ENCODE peak calls at places on chromosomes 2 and 18, in nine cellular contexts. V is CD4-positive, alpha-beta T cell; C is activated CD4-positive, alpha-beta memory T cell treated with anti-CD3 and anti-CD28 coated beads for 36 hours; X is GOT3; A is ovary; M is Caki2; N is NCI-H2081; B is activated CD4-positive, CD25-positive, alpha-beta regulatory T cell; K is activated CD4-positive, alpha-beta T cell treated with anti-CD3 and anti-CD28 coated beads for 48 hours. R is an unnamed sample.

GRCh38 chr2:44748-45341 is 1.5 kb downstream of the FAM110C start:
- DNase-seq in C (no peak), K (no peak), M (peak; percentile 19), X (no peak), B (no peak), A (no peak), N (no peak), V (no peak), R (peak; percentile 85)

GRCh38 chr18:57846258-57846657 is 43.1 kb upstream of the ATP8B1 start:
- DNase-seq in A (no peak), C (no peak), V (no peak), X (no peak), K (no peak), M (peak; percentile 55), B (no peak), N (no peak), R (peak; percentile 29)

GRCh38 chr2:98556634-98557033 is 51.7 kb downstream of the COA5 start:
- DNase-seq in C (no peak), B (no peak), K (no peak), X (no peak), M (no peak), V (no peak), N (no peak), A (no peak), R (no peak)

GRCh38 chr2:12120281-12121150 is 374.1 kb downstream of the LPIN1 start:
- DNase-seq in C (no peak), B (no peak), X (peak; percentile 60), K (no peak), V (no peak), N (no peak), M (no peak), A (no peak), R (no peak)

GRCh38 chr2:13522917-13523821 is 806.4 kb downstream of the TRIB2 start:
- DNase-seq in X (no peak), A (peak; percentile 66), K (no peak), V (no peak), B (no peak), M (peak; percentile 18), N (peak; percentile 38), C (no peak), R (peak; percentile 9)

GRCh38 chr2:51153236-51153635 is 121.3 kb upstream of the NRXN1 start:
- DNase-seq in M (no peak), K (no peak), N (no peak), A (no peak), V (no peak), C (no peak), B (no peak), X (no peak), R (no peak)

GRCh38 chr2:186422226-186422625 is 63.8 kb upstream of the ZC3H15 start:
- DNase-seq in B (no peak), N (no peak), V (no peak), A (peak; percentile 13), C (no peak), M (no peak), K (no peak), X (peak; percentile 10), R (no peak)

GRCh38 chr2:217064234-217065103 is 204.6 kb upstream of the TNP1 start:
- DNase-seq in M (no peak), B (no peak), X (no peak), N (no peak), K (no peak), C (no peak), A (peak; percentile 65), V (no peak), R (no peak)

GRCh38 chr2:109527079-109527478 is 86.7 kb downstream of the SEPTIN10 start:
- DNase-seq in V (no peak), A (no peak), X (no peak), M (no peak), C (no peak), B (no peak), N (no peak), K (no peak), R (no peak)

GRCh38 chr2:66982766-66983165 is 414.4 kb upstream of the ETAA1 start:
- DNase-seq in C (no peak), V (no peak), K (no peak), N (no peak), B (no peak), X (no peak), M (no peak), A (no peak), R (no peak)

GRCh38 chr2:74659462-74659861 is 5.4 kb downstream of the SEMA4F start:
- DNase-seq in A (no peak), K (no peak), V (no peak), N (no peak), C (no peak), B (no peak), M (no peak), X (no peak), R (no peak)

GRCh38 chr2:24822049-24822706 is 29.0 kb downstream of the CENPO start:
- DNase-seq in V (no peak), C (no peak), X (no peak), K (no peak), A (no peak), M (no peak), B (no peak), N (peak; percentile 65), R (no peak)

GRCh38 chr2:39584283-39584972 is 81.3 kb upstream of the TMEM178A start:
- DNase-seq in A (no peak), C (no peak), N (no peak), B (no peak), M (no peak), X (no peak), K (no peak), V (no peak), R (no peak)

GRCh38 chr2:9205963-9206948 is at the start of gene ASAP2:
- DNase-seq in V (no peak), M (peak; percentile 73), K (peak; percentile 57), X (peak; percentile 21), N (peak; percentile 82), B (no peak), A (peak; percentile 72), C (peak; percentile 61), R (peak; percentile 87)

GRCh38 chr18:74546751-74547530 is 12.6 kb downstream of the CNDP1 start:
- DNase-seq in X (no peak), V (no peak), C (no peak), K (no peak), M (no peak), B (no peak), A (no peak), N (no peak), R (no peak)

GRCh38 chr2:39141346-39142011 is 20.6 kb upstream of the SOS1 start:
- DNase-seq in K (no peak), V (no peak), B (no peak), A (no peak), M (no peak), X (no peak), N (no peak), C (no peak), R (no peak)

GRCh38 chr2:44290271-44290670 is 15.0 kb downstream of the SLC3A1 start:
- DNase-seq in C (no peak), M (peak; percentile 25), A (no peak), V (no peak), B (no peak), K (no peak), N (no peak), X (no peak), R (no peak)

GRCh38 chr2:122704109-122704563 is 948.7 kb downstream of the TSN start:
- DNase-seq in C (no peak), B (no peak), V (no peak), M (no peak), N (no peak), X (no peak), A (no peak), K (no peak), R (no peak)

GRCh38 chr2:163213699-163214098 is 375.1 kb upstream of the KCNH7 start:
- DNase-seq in A (no peak), N (no peak), V (no peak), X (no peak), C (no peak), K (no peak), B (no peak), M (peak; percentile 79), R (peak; percentile 66)

GRCh38 chr2:80028584-80028983 is 276.0 kb downstream of the LRRTM1 start:
- DNase-seq in V (no peak), N (no peak), A (no peak), M (no peak), C (no peak), B (no peak), X (no peak), K (no peak), R (no peak)